ENCODE peak calls at places on chromosomes 6 and 20, in four cellular contexts. X is mammary epithelial cell, B is Calu3, Y is astrocyte of the spinal cord. D is an unnamed sample.

GRCh38 chr6:43954311-43955131 is 172.7 kb downstream of the MRPL14 start:
- DNase-seq in Y (no peak), B (no peak), X (no peak), D (no peak)

GRCh38 chr6:36350681-36351091 is 14.0 kb upstream of the BNIP5 start:
- DNase-seq in B (peak; percentile 34), X (peak; percentile 9), Y (peak; percentile 87), D (peak; percentile 37)

GRCh38 chr20:50666709-50667310 is 24.5 kb downstream of the RIPOR3 start:
- DNase-seq in B (no peak), X (no peak), Y (no peak), D (no peak)

GRCh38 chr20:46174469-46175126 is 56.5 kb downstream of the CD40 start:
- DNase-seq in X (peak; percentile 30), B (peak; percentile 84), Y (peak; percentile 43), D (no peak)

GRCh38 chr20:46161921-46162320 is 43.8 kb downstream of the CD40 start:
- DNase-seq in X (no peak), B (no peak), Y (no peak), D (no peak)

GRCh38 chr6:145031001-145031400 is 704.3 kb downstream of the EPM2A start:
- DNase-seq in B (no peak), Y (no peak), X (no peak), D (no peak)

GRCh38 chr6:26351544-26351953 is 13.4 kb upstream of the BTN3A2 start:
- DNase-seq in B (no peak), X (peak; percentile 94), Y (peak; percentile 85), D (peak; percentile 97)

GRCh38 chr20:52152921-52153320 is 38.7 kb downstream of the ZFP64 start:
- DNase-seq in X (no peak), B (no peak), Y (no peak), D (no peak)

GRCh38 chr6:134317471-134318131 is at the start of gene SGK1:
- DNase-seq in Y (peak; percentile 56), B (peak; percentile 6), X (peak; percentile 78), D (peak; percentile 10)

GRCh38 chr6:145670306-145670705 is 65.0 kb downstream of the EPM2A start:
- DNase-seq in B (no peak), Y (no peak), X (no peak), D (no peak)

GRCh38 chr20:14617123-14617522 is 279.7 kb upstream of the FLRT3 start:
- DNase-seq in Y (no peak), B (no peak), X (peak; percentile 32), D (no peak)

GRCh38 chr6:17884501-17885039 is 102.9 kb downstream of the KIF13A start:
- DNase-seq in X (no peak), Y (no peak), B (no peak), D (no peak)

GRCh38 chr20:59999502-59999901 is 41.3 kb downstream of the CDH26 start:
- DNase-seq in Y (no peak), B (no peak), X (no peak), D (no peak)

GRCh38 chr6:163416640-163417253 is 2.2 kb downstream of the QKI start:
- DNase-seq in B (peak; percentile 69), Y (peak; percentile 93), X (peak; percentile 79), D (peak; percentile 80)

GRCh38 chr6:131061041-131061770 is 1.8 kb downstream of the EPB41L2 start:
- DNase-seq in X (no peak), Y (peak; percentile 62), B (no peak), D (no peak)

GRCh38 chr6:131061771-131062160 is 1.3 kb downstream of the EPB41L2 start:
- DNase-seq in B (no peak), Y (no peak), X (no peak), D (no peak)

GRCh38 chr6:131060311-131060710 is 2.7 kb downstream of the EPB41L2 start:
- DNase-seq in Y (peak; percentile 41), B (no peak), X (no peak), D (peak; percentile 26)

GRCh38 chr6:131058236-131058635 is 4.8 kb downstream of the EPB41L2 start:
- DNase-seq in B (no peak), X (no peak), Y (peak; percentile 65), D (no peak)

DNA sequence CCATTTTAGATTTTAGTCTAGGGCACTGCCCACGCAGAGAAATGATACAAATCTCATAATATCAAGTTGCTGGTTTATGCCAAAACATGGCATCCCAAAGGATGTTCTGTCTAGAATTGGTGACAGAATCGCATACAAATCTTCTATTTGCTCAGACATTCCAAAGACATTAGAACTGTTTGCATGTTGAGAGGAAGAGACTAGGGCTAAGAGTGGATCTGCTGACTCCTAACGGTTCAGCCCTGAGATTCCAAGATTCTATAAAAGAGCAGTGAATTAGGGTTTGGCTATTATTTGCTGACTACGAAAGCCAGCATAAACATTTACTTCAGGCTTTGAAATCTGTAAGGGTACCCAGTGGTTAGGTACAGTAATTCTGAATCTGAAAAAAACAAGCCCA is 3.6 kb downstream of the EPB41L2 start:
- DNase-seq in X (no peak), B (no peak), Y (peak; percentile 62), D (peak; percentile 61)
- TF ChIP-seq CTCF in X (no peak), B (no peak), Y (no peak), D (no peak)

GRCh38 chr6:30263734-30264133 is 50.5 kb upstream of the TRIM26 start:
- DNase-seq in B (no peak), X (peak; percentile 61), Y (peak; percentile 38), D (peak; percentile 95)

GRCh38 chr6:30264731-30265130 is 51.5 kb upstream of the TRIM26 start:
- DNase-seq in B (no peak), X (no peak), Y (no peak), D (peak; percentile 20)

GRCh38 chr6:30258204-30258603 is 45.0 kb upstream of the TRIM26 start:
- DNase-seq in B (no peak), X (no peak), Y (no peak), D (no peak)

GRCh38 chr6:30260036-30260504 is 46.9 kb upstream of the TRIM26 start:
- DNase-seq in X (no peak), B (no peak), Y (no peak), D (no peak)

DNA sequence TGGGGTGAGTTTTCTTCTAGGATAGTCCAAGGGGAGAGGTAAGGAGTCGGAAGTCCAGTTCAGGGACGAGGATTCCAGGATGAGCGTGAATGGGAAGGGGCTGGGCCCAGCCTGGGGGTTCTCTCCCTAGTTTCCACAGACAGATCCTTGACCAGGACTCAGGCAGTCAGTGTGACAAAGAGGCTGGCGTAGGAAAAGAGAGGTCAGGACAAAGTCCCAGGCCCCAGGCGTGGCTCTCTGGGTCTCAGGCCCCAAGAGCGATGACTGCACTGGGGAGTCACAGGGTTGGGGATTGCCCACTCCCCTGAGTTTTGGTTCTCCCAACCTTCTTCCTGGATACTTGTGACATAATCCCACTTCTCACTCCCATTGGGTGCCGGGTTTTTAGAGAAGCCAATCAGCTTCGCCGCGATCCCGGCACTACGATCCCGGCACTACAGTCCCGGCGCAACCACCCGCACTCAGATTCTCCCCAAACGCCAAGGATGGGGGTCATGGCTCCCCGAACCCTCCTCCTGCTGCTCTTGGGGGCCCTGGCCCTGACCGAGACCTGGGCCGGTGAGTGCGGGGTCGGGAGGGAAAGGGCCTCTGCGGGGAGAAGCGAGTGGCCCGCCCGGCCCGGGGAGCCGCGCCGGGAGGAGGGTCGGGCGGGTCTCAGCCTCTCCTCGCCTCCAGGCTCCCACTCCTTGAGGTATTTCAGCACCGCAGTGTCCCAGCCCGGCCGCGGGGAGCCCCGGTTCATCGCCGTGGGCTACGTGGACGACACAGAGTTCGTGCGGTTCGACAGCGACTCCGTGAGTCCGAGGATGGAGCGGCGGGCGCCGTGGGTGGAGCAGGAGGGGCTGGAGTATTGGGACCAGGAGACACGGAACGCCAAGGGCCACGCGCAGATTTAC is 46.2 kb upstream of the TRIM26 start:
- DNase-seq in X (peak; percentile 88), Y (peak; percentile 73), B (peak; percentile 84), D (peak; percentile 66)
- TF ChIP-seq CTCF in X (peak; percentile 47), Y (peak; percentile 40), B (no peak), D (peak; percentile 51)

GRCh38 chr20:16666272-16666671 is 63.6 kb upstream of the SNRPB2 start:
- DNase-seq in B (no peak), Y (no peak), X (no peak), D (no peak)
- TF ChIP-seq CTCF in B (no peak), Y (no peak), X (peak; percentile 27), D (no peak)

DNA sequence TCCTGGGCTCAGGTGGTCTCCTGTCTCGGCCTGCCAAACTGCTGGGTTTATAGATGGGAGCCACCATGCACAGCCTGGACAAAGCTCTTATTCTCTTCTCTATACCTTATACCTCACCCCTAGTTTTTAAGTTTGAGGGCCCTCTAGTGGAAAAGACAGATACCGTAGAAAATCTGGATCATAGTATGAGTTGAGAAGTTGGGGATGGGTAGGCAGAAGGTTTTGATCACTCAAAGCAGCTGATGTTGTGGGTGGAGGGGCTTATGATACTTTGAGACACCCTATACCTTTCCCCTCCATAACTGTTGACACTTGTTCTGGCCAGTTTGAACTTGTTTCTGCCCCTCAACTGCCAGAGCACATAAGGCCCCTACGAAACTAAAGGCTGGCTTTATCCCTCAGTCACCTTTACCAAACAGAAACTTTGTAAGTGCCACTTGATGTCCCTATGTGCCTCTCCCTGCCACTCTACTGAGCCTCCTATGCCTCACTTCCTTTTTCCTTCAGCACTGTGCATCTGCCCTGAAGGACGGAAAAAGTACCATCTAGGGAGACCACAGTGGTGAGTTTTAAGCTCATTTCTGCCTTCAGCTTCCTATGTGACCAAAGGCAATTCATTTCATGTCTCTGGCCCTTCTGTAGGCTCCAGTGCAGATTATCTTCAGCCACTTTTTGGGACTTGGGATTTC is 28.6 kb downstream of the RALY start:
- DNase-seq in B (peak; percentile 35), X (peak; percentile 15), Y (no peak), D (peak; percentile 23)
- TF ChIP-seq CTCF in B (no peak), X (peak; percentile 38), Y (peak; percentile 47), D (peak; percentile 70)

D was measured in HFFc6.